ENCODE peak calls at places on chromosomes 7 and 10, in nine cellular contexts. Q is mammary epithelial cell, O is brain microvascular endothelial cell, B is transverse colon, C is lower leg skin, P is fibroblast of villous mesenchyme, R is WERI-Rb-1, I is A549, N is fibroblast of lung. F is an unnamed sample.

GRCh38 chr7:526474-527034 is 6.9 kb upstream of the PDGFA start:
- DNase-seq in Q (no peak), O (no peak), B (no peak), C (no peak), P (no peak), R (no peak), I (peak), N (no peak), F (no peak)

GRCh38 chr7:13282377-13282980 is 595.0 kb downstream of the ARL4A start:
- DNase-seq in Q (no peak), O (peak), B (no peak), C (no peak), P (peak), R (no peak), I (peak), N (peak), F (no peak)

GRCh38 chr10:75035975-75036708 is 75.3 kb upstream of the SAMD8 start:
- DNase-seq in Q (peak), O (no peak), B (no peak), C (no peak), P (peak), R (no peak), I (no peak), N (peak), F (no peak)

GRCh38 chr7:151860771-151861170 is 16.1 kb downstream of the PRKAG2 start:
- DNase-seq in Q (no peak), O (no peak), B (no peak), C (no peak), P (no peak), R (no peak), I (no peak), N (no peak), F (no peak)

GRCh38 chr7:68147621-68148238 is 1151.1 kb downstream of the TYW1 start:
- DNase-seq in Q (no peak), O (no peak), B (no peak), C (no peak), P (no peak), R (no peak), I (no peak), N (no peak), F (no peak)

GRCh38 chr10:44832595-44833390 is 78.3 kb upstream of the TMEM72 start:
- DNase-seq in Q (no peak), O (no peak), B (no peak), C (no peak), P (no peak), R (no peak), I (no peak), N (no peak), F (peak)

GRCh38 chr10:73075829-73076228 is 20.8 kb downstream of the P4HA1 start:
- DNase-seq in Q (no peak), O (no peak), B (no peak), C (no peak), P (no peak), R (no peak), I (no peak), N (no peak), F (no peak)

GRCh38 chr7:124713086-124713485 is 52.5 kb downstream of the GPR37 start:
- DNase-seq in Q (no peak), O (no peak), B (no peak), C (no peak), P (no peak), R (no peak), I (no peak), N (peak), F (no peak)

GRCh38 chr10:7576340-7576739 is 90.4 kb downstream of the ITIH5 start:
- DNase-seq in Q (no peak), O (no peak), B (no peak), C (no peak), P (no peak), R (no peak), I (no peak), N (no peak), F (no peak)

GRCh38 chr7:120997902-120998301 is 9.4 kb downstream of the CPED1 start:
- DNase-seq in Q (no peak), O (no peak), B (peak), C (no peak), P (no peak), R (no peak), I (no peak), N (no peak), F (no peak)

GRCh38 chr10:79335094-79335469 is 12.2 kb upstream of the PPIF start:
- DNase-seq in Q (no peak), O (no peak), B (no peak), C (no peak), P (no peak), R (no peak), I (no peak), N (no peak), F (no peak)

GRCh38 chr7:155585956-155586355 is 39.6 kb upstream of the CNPY1 start:
- DNase-seq in Q (no peak), O (no peak), B (no peak), C (peak), P (no peak), R (no peak), I (no peak), N (no peak), F (no peak)

GRCh38 chr7:132485600-132486594 is 90.4 kb downstream of the PLXNA4 start:
- DNase-seq in Q (no peak), O (no peak), B (no peak), C (no peak), P (no peak), R (no peak), I (no peak), N (peak), F (no peak)

GRCh38 chr7:158016171-158017087 is 571.2 kb downstream of the PTPRN2 start:
- DNase-seq in Q (no peak), O (no peak), B (no peak), C (peak), P (no peak), R (no peak), I (no peak), N (peak), F (no peak)

GRCh38 chr10:63391812-63392211 is 74.0 kb downstream of the JMJD1C start:
- DNase-seq in Q (no peak), O (no peak), B (no peak), C (no peak), P (peak), R (no peak), I (no peak), N (no peak), F (no peak)

GRCh38 chr7:99380032-99380822 is 5.7 kb downstream of the ARPC1B start:
- DNase-seq in Q (peak), O (peak), B (peak), C (no peak), P (peak), R (no peak), I (no peak), N (peak), F (no peak)

GRCh38 chr10:106278385-106278784 is 886.1 kb downstream of the SORCS1 start:
- DNase-seq in Q (no peak), O (no peak), B (no peak), C (no peak), P (no peak), R (no peak), I (no peak), N (no peak), F (no peak)

GRCh38 chr7:48130658-48131108 is 40.6 kb upstream of the ABCA13 start:
- DNase-seq in Q (peak), O (no peak), B (no peak), C (no peak), P (peak), R (no peak), I (no peak), N (peak), F (no peak)

GRCh38 chr7:92639213-92639896 is 49.2 kb upstream of the FAM133B start:
- DNase-seq in Q (no peak), O (no peak), B (no peak), C (no peak), P (no peak), R (no peak), I (no peak), N (no peak), F (no peak)

GRCh38 chr10:32055478-32056135 is 618 bp downstream of the KIF5B start:
- DNase-seq in Q (peak), O (peak), B (peak), C (peak), P (peak), R (peak), I (peak), N (peak), F (no peak)

GRCh38 chr10:86086418-86086817 is 280.2 kb downstream of the GRID1 start:
- DNase-seq in Q (no peak), O (no peak), B (no peak), C (no peak), P (no peak), R (no peak), I (no peak), N (no peak), F (no peak)

GRCh38 chr10:97729014-97729413 is 7.9 kb upstream of the ZFYVE27 start:
- DNase-seq in Q (no peak), O (no peak), B (no peak), C (no peak), P (no peak), R (no peak), I (no peak), N (no peak), F (no peak)

GRCh38 chr7:128876586-128876977 is 13.9 kb downstream of the ATP6V1F start:
- DNase-seq in Q (no peak), O (no peak), B (peak), C (no peak), P (no peak), R (no peak), I (no peak), N (no peak), F (no peak)

GRCh38 chr10:66747451-66747850 is 178.4 kb upstream of the LRRTM3 start:
- DNase-seq in Q (peak), O (peak), B (no peak), C (no peak), P (peak), R (no peak), I (no peak), N (peak), F (peak)

GRCh38 chr10:29377333-29377961 is 88.6 kb downstream of the LYZL1 start:
- DNase-seq in Q (peak), O (peak), B (no peak), C (peak), P (peak), R (no peak), I (peak), N (no peak), F (no peak)

GRCh38 chr10:15300697-15301096 is 70.4 kb downstream of the FAM171A1 start:
- DNase-seq in Q (no peak), O (no peak), B (no peak), C (no peak), P (no peak), R (no peak), I (no peak), N (no peak), F (no peak)

GRCh38 chr7:44772867-44773266 is 23.6 kb upstream of the PPIA start:
- DNase-seq in Q (no peak), O (no peak), B (no peak), C (no peak), P (no peak), R (peak), I (peak), N (no peak), F (no peak)

GRCh38 chr7:131786204-131786603 is 229.8 kb upstream of the PODXL start:
- DNase-seq in Q (no peak), O (no peak), B (no peak), C (no peak), P (no peak), R (no peak), I (no peak), N (no peak), F (no peak)

GRCh38 chr7:69967699-69968450 is 369.6 kb downstream of the AUTS2 start:
- DNase-seq in Q (no peak), O (no peak), B (no peak), C (no peak), P (no peak), R (no peak), I (no peak), N (peak), F (no peak)
- H3K4me3 ChIP-seq in Q (no peak), O (no peak), B (no peak), C (no peak), P (no peak), R (no peak), I (no peak), N (no peak), F (no peak)

GRCh38 chr10:131532291-131532690 is 220.8 kb upstream of the TCERG1L start:
- DNase-seq in Q (no peak), O (no peak), B (no peak), C (no peak), P (no peak), R (no peak), I (no peak), N (no peak), F (no peak)

GRCh38 chr10:131531265-131532190 is 220.0 kb upstream of the TCERG1L start:
- DNase-seq in Q (no peak), O (no peak), B (no peak), C (peak), P (no peak), R (no peak), I (no peak), N (no peak), F (no peak)

GRCh38 chr10:131534836-131535235 is 223.3 kb upstream of the TCERG1L start:
- DNase-seq in Q (no peak), O (no peak), B (no peak), C (peak), P (no peak), R (no peak), I (no peak), N (no peak), F (no peak)

GRCh38 chr10:131532745-131533341 is 221.3 kb upstream of the TCERG1L start:
- DNase-seq in Q (no peak), O (no peak), B (no peak), C (no peak), P (no peak), R (peak), I (no peak), N (no peak), F (no peak)

GRCh38 chr10:131533846-131534526 is 222.5 kb upstream of the TCERG1L start:
- DNase-seq in Q (no peak), O (no peak), B (no peak), C (peak), P (no peak), R (no peak), I (no peak), N (no peak), F (no peak)
- TF ChIP-seq CTCF in Q (no peak), O (no peak), B (no peak), C (no peak), P (no peak), R (no peak), I (no peak), N (no peak), F (no peak)

DNA sequence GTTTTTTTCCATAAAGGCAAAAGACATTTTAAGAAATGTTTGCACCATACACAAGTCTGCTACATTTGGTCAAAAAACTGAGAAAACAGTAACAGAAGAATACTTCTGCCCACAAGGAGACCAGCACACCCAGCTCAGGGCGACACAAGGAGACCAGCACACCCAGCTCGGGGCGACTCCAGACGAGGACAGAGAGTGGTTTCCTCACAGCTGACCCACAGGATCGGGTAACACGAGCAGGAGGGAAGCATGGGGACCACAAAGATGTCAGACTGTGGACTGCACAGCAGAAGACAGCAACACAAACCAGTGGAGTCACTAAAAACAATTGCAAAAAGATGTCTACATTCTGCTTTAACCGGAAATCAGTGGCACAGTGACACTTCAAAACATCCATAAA is 237.6 kb downstream of the DIP2C start:
- DNase-seq in Q (no peak), O (no peak), B (no peak), C (peak), P (no peak), R (no peak), I (no peak), N (no peak), F (no peak)
- H3K4me3 ChIP-seq in Q (no peak), O (no peak), B (no peak), C (no peak), P (no peak), R (no peak), I (no peak), N (no peak), F (no peak)

DNA sequence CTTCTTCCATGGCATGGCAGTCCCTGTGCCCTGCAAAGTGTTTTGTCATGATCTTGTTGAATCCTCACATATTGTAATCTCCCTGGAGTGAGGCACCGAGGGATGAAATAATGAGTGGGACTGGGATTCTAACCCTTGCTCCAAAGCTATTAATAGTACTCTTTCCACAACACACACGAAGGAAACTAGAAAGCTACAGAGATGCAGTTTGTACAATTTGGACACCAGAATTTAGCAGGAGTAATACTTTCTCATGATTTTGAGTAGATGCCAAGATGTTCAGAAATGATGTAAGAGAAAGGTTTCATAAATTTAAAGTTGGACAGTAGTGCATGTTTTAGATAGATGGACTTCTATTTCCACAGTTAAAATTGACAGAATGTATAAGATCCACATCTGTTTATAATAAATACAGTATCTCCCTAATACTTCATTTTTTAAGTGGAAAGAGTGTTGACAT is 46.4 kb downstream of the PRR15 start:
- DNase-seq in Q (no peak), O (no peak), B (no peak), C (no peak), P (no peak), R (no peak), I (no peak), N (no peak), F (no peak)
- TF ChIP-seq CTCF in Q (no peak), O (no peak), B (no peak), C (no peak), P (no peak), R (no peak), I (no peak), N (no peak), F (no peak)

GRCh38 chr10:88463811-88464210 is 119.3 kb downstream of the RNLS start:
- DNase-seq in Q (no peak), O (no peak), B (no peak), C (no peak), P (no peak), R (no peak), I (no peak), N (no peak), F (no peak)

GRCh38 chr10:88466786-88467185 is 116.3 kb downstream of the RNLS start:
- DNase-seq in Q (no peak), O (no peak), B (no peak), C (no peak), P (no peak), R (no peak), I (no peak), N (no peak), F (peak)

GRCh38 chr10:88465765-88466164 is 117.4 kb downstream of the RNLS start:
- DNase-seq in Q (no peak), O (no peak), B (no peak), C (no peak), P (no peak), R (no peak), I (no peak), N (no peak), F (no peak)

GRCh38 chr10:88471909-88472308 is 111.2 kb downstream of the RNLS start:
- DNase-seq in Q (no peak), O (no peak), B (no peak), C (no peak), P (no peak), R (no peak), I (no peak), N (no peak), F (no peak)

GRCh38 chr10:88467835-88468485 is 115.2 kb downstream of the RNLS start:
- DNase-seq in Q (peak), O (no peak), B (no peak), C (no peak), P (no peak), R (no peak), I (no peak), N (peak), F (no peak)
- H3K4me3 ChIP-seq in Q (no peak), O (no peak), B (no peak), C (no peak), P (no peak), R (no peak), I (no peak), N (no peak), F (no peak)

GRCh38 chr7:37097276-37097675 is 351.4 kb downstream of the ELMO1 start:
- DNase-seq in Q (no peak), O (no peak), B (no peak), C (no peak), P (no peak), R (no peak), I (no peak), N (no peak), F (no peak)
- TF ChIP-seq CTCF in Q (no peak), O (no peak), B (no peak), C (no peak), P (peak), R (peak), I (no peak), N (no peak), F (no peak)

GRCh38 chr7:139523199-139523941 is at the start of gene CLEC2L:
- DNase-seq in Q (no peak), O (no peak), B (no peak), C (no peak), P (no peak), R (no peak), I (no peak), N (no peak), F (no peak)
- H3K4me3 ChIP-seq in Q (no peak), O (peak), B (peak), C (no peak), P (no peak), R (no peak), I (peak), N (no peak), F (peak)